ENCODE peak calls at places on chromosome 21, in ten cellular contexts. One of them, this sample, is unnamed.

GRCh38 chr21:31873696-31874599 is 1.1 kb downstream of the HUNK start:
- DNase-seq in activated T-cell treated with anti-CD3 and anti-CD28 coated beads, Interleukin-2, amount 50 U/mL, for 4 hours: peak
- DNase-seq in NCI-H2081: peak
- DNase-seq in substantia nigra: peak
- DNase-seq in fibroblast of pulmonary artery: no peak
- DNase-seq in cardiac muscle cell: peak
- DNase-seq in frontal cortex: no peak
- DNase-seq in left ventricle myocardium superior: peak
- DNase-seq in B cell: peak
- DNase-seq in NB4: peak
- DNase-seq in this sample: no peak

GRCh38 chr21:42754270-42754933 is 101.0 kb downstream of the PDE9A start:
- DNase-seq in activated T-cell treated with anti-CD3 and anti-CD28 coated beads, Interleukin-2, amount 50 U/mL, for 4 hours: no peak
- DNase-seq in NB4: no peak
- DNase-seq in B cell: no peak
- DNase-seq in substantia nigra: no peak
- DNase-seq in frontal cortex: no peak
- DNase-seq in left ventricle myocardium superior: no peak
- DNase-seq in NCI-H2081: no peak
- DNase-seq in cardiac muscle cell: peak
- DNase-seq in fibroblast of pulmonary artery: no peak
- DNase-seq in this sample: no peak

GRCh38 chr21:25887166-25887565 is 152.4 kb downstream of the GABPA start:
- DNase-seq in left ventricle myocardium superior: no peak
- DNase-seq in NCI-H2081: no peak
- DNase-seq in B cell: no peak
- DNase-seq in frontal cortex: no peak
- DNase-seq in fibroblast of pulmonary artery: no peak
- DNase-seq in NB4: no peak
- DNase-seq in cardiac muscle cell: no peak
- DNase-seq in activated T-cell treated with anti-CD3 and anti-CD28 coated beads, Interleukin-2, amount 50 U/mL, for 4 hours: no peak
- DNase-seq in substantia nigra: no peak
- DNase-seq in this sample: peak

GRCh38 chr21:46078322-46078981 is 19.5 kb upstream of the COL6A2 start:
- DNase-seq in NCI-H2081: no peak
- DNase-seq in cardiac muscle cell: no peak
- DNase-seq in frontal cortex: no peak
- DNase-seq in activated T-cell treated with anti-CD3 and anti-CD28 coated beads, Interleukin-2, amount 50 U/mL, for 4 hours: no peak
- DNase-seq in fibroblast of pulmonary artery: no peak
- DNase-seq in left ventricle myocardium superior: no peak
- DNase-seq in B cell: peak
- DNase-seq in substantia nigra: no peak
- DNase-seq in NB4: no peak
- DNase-seq in this sample: no peak

GRCh38 chr21:42299324-42300044 is 15.7 kb downstream of the TFF3 start:
- DNase-seq in NCI-H2081: no peak
- DNase-seq in activated T-cell treated with anti-CD3 and anti-CD28 coated beads, Interleukin-2, amount 50 U/mL, for 4 hours: no peak
- DNase-seq in fibroblast of pulmonary artery: peak
- DNase-seq in NB4: peak
- DNase-seq in left ventricle myocardium superior: peak
- DNase-seq in B cell: no peak
- DNase-seq in substantia nigra: no peak
- DNase-seq in cardiac muscle cell: no peak
- DNase-seq in frontal cortex: no peak
- DNase-seq in this sample: no peak

GRCh38 chr21:36245115-36245514 is 74.9 kb upstream of the MORC3 start:
- DNase-seq in frontal cortex: no peak
- DNase-seq in NCI-H2081: no peak
- DNase-seq in NB4: no peak
- DNase-seq in cardiac muscle cell: no peak
- DNase-seq in fibroblast of pulmonary artery: no peak
- DNase-seq in activated T-cell treated with anti-CD3 and anti-CD28 coated beads, Interleukin-2, amount 50 U/mL, for 4 hours: no peak
- DNase-seq in left ventricle myocardium superior: no peak
- DNase-seq in substantia nigra: no peak
- DNase-seq in B cell: no peak
- DNase-seq in this sample: no peak

GRCh38 chr21:32499249-32500055 is 85.9 kb downstream of the TCP10L start:
- DNase-seq in substantia nigra: no peak
- DNase-seq in B cell: no peak
- DNase-seq in left ventricle myocardium superior: peak
- DNase-seq in fibroblast of pulmonary artery: peak
- DNase-seq in frontal cortex: no peak
- DNase-seq in cardiac muscle cell: peak
- DNase-seq in NCI-H2081: no peak
- DNase-seq in NB4: no peak
- DNase-seq in activated T-cell treated with anti-CD3 and anti-CD28 coated beads, Interleukin-2, amount 50 U/mL, for 4 hours: no peak
- DNase-seq in this sample: no peak

GRCh38 chr21:31396399-31396798 is 52.3 kb upstream of the TIAM1 start:
- DNase-seq in activated T-cell treated with anti-CD3 and anti-CD28 coated beads, Interleukin-2, amount 50 U/mL, for 4 hours: no peak
- DNase-seq in left ventricle myocardium superior: no peak
- DNase-seq in NCI-H2081: no peak
- DNase-seq in fibroblast of pulmonary artery: no peak
- DNase-seq in cardiac muscle cell: no peak
- DNase-seq in NB4: no peak
- DNase-seq in frontal cortex: no peak
- DNase-seq in substantia nigra: no peak
- DNase-seq in B cell: no peak
- DNase-seq in this sample: no peak

GRCh38 chr21:41966872-41967621 is 13.2 kb upstream of the C2CD2 start:
- DNase-seq in B cell: no peak
- DNase-seq in cardiac muscle cell: no peak
- DNase-seq in activated T-cell treated with anti-CD3 and anti-CD28 coated beads, Interleukin-2, amount 50 U/mL, for 4 hours: no peak
- DNase-seq in frontal cortex: no peak
- DNase-seq in NB4: no peak
- DNase-seq in fibroblast of pulmonary artery: no peak
- DNase-seq in substantia nigra: no peak
- DNase-seq in NCI-H2081: no peak
- DNase-seq in left ventricle myocardium superior: no peak
- DNase-seq in this sample: no peak